ENCODE peak calls at places on chromosomes 2 and 18, in seven cellular contexts. One of them, this sample, is unnamed.

GRCh38 chr2:171347158-171347557 is 86.6 kb downstream of the METTL8 start:
- DNase-seq in thoracic aorta: no peak
- DNase-seq in heart left ventricle: no peak
- DNase-seq in CD8-positive, alpha-beta memory T cell: no peak
- DNase-seq in HCT116: no peak
- DNase-seq in PC-3: no peak
- DNase-seq in CD8-positive, alpha-beta T cell: no peak
- DNase-seq in this sample: no peak

GRCh38 chr2:241780939-241781569 is 4.4 kb downstream of the GAL3ST2 start:
- DNase-seq in thoracic aorta: no peak
- DNase-seq in CD8-positive, alpha-beta memory T cell: no peak
- DNase-seq in PC-3: no peak
- DNase-seq in CD8-positive, alpha-beta T cell: no peak
- DNase-seq in heart left ventricle: no peak
- DNase-seq in HCT116: no peak
- DNase-seq in this sample: no peak

GRCh38 chr2:143489135-143489534 is 359.9 kb downstream of the ARHGAP15 start:
- DNase-seq in heart left ventricle: no peak
- DNase-seq in thoracic aorta: no peak
- DNase-seq in HCT116: no peak
- DNase-seq in CD8-positive, alpha-beta memory T cell: no peak
- DNase-seq in CD8-positive, alpha-beta T cell: no peak
- DNase-seq in PC-3: peak
- DNase-seq in this sample: no peak

GRCh38 chr2:9638532-9638931 is 7.7 kb upstream of the YWHAQ start:
- DNase-seq in CD8-positive, alpha-beta memory T cell: no peak
- DNase-seq in PC-3: peak
- DNase-seq in HCT116: peak
- DNase-seq in heart left ventricle: peak
- DNase-seq in CD8-positive, alpha-beta T cell: no peak
- DNase-seq in thoracic aorta: no peak
- DNase-seq in this sample: no peak

GRCh38 chr2:240919161-240919781 is 13.1 kb downstream of the CROCC2 start:
- DNase-seq in heart left ventricle: peak
- DNase-seq in CD8-positive, alpha-beta memory T cell: no peak
- DNase-seq in thoracic aorta: no peak
- DNase-seq in PC-3: no peak
- DNase-seq in CD8-positive, alpha-beta T cell: no peak
- DNase-seq in HCT116: no peak
- DNase-seq in this sample: peak

GRCh38 chr2:38856165-38856564 is 19.6 kb downstream of the DHX57 start:
- DNase-seq in HCT116: no peak
- DNase-seq in PC-3: peak
- DNase-seq in CD8-positive, alpha-beta T cell: no peak
- DNase-seq in CD8-positive, alpha-beta memory T cell: no peak
- DNase-seq in heart left ventricle: no peak
- DNase-seq in thoracic aorta: no peak
- DNase-seq in this sample: no peak

GRCh38 chr2:137348301-137348700 is 583.0 kb downstream of the THSD7B start:
- DNase-seq in HCT116: no peak
- DNase-seq in thoracic aorta: no peak
- DNase-seq in CD8-positive, alpha-beta memory T cell: no peak
- DNase-seq in heart left ventricle: no peak
- DNase-seq in PC-3: no peak
- DNase-seq in CD8-positive, alpha-beta T cell: no peak
- DNase-seq in this sample: no peak

GRCh38 chr2:149598014-149598395 is 10.4 kb upstream of the MMADHC start:
- DNase-seq in CD8-positive, alpha-beta memory T cell: no peak
- DNase-seq in heart left ventricle: no peak
- DNase-seq in PC-3: no peak
- DNase-seq in CD8-positive, alpha-beta T cell: no peak
- DNase-seq in HCT116: no peak
- DNase-seq in thoracic aorta: no peak
- DNase-seq in this sample: no peak

GRCh38 chr18:35022430-35023001 is 18.7 kb upstream of the MAPRE2 start:
- DNase-seq in CD8-positive, alpha-beta T cell: no peak
- DNase-seq in thoracic aorta: no peak
- DNase-seq in HCT116: no peak
- DNase-seq in CD8-positive, alpha-beta memory T cell: no peak
- DNase-seq in PC-3: no peak
- DNase-seq in heart left ventricle: no peak
- DNase-seq in this sample: no peak

DNA sequence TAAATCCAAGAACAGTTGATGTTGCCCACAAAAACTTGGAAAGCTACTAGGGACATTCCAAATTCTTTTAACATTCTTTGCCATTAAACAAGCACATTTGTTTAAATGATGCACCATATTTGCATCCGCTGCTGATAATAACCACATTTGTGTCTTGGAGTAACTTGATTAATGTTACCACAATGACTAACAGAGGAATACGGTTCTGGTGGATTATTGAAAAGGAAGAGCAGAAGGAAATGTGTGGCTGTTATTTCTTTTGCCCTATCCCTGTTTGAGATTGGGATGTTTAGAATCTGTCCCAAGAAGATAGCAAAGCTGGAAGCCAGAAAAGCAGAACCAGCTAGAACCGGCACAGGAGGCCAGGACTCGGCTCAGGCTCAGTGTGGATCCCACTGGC is 39.2 kb upstream of the RASGRP3 start:
- DNase-seq in heart left ventricle: no peak
- DNase-seq in HCT116: no peak
- DNase-seq in CD8-positive, alpha-beta memory T cell: no peak
- DNase-seq in CD8-positive, alpha-beta T cell: no peak
- DNase-seq in thoracic aorta: no peak
- DNase-seq in PC-3: peak
- DNase-seq in this sample: no peak
- H3K27ac ChIP-seq in heart left ventricle: peak
- H3K27ac ChIP-seq in HCT116: no peak
- H3K27ac ChIP-seq in CD8-positive, alpha-beta memory T cell: no peak
- H3K27ac ChIP-seq in CD8-positive, alpha-beta T cell: no peak
- H3K27ac ChIP-seq in thoracic aorta: peak
- H3K27ac ChIP-seq in PC-3: peak
- H3K27ac ChIP-seq in this sample: peak

GRCh38 chr18:78927156-78927555 is 52.5 kb upstream of the SALL3 start:
- DNase-seq in heart left ventricle: no peak
- DNase-seq in CD8-positive, alpha-beta T cell: no peak
- DNase-seq in PC-3: no peak
- DNase-seq in HCT116: no peak
- DNase-seq in CD8-positive, alpha-beta memory T cell: no peak
- DNase-seq in thoracic aorta: no peak
- DNase-seq in this sample: no peak
- H3K27ac ChIP-seq in heart left ventricle: no peak
- H3K27ac ChIP-seq in CD8-positive, alpha-beta T cell: no peak
- H3K27ac ChIP-seq in PC-3: no peak
- H3K27ac ChIP-seq in HCT116: no peak
- H3K27ac ChIP-seq in CD8-positive, alpha-beta memory T cell: no peak
- H3K27ac ChIP-seq in thoracic aorta: no peak
- H3K27ac ChIP-seq in this sample: no peak

DNA sequence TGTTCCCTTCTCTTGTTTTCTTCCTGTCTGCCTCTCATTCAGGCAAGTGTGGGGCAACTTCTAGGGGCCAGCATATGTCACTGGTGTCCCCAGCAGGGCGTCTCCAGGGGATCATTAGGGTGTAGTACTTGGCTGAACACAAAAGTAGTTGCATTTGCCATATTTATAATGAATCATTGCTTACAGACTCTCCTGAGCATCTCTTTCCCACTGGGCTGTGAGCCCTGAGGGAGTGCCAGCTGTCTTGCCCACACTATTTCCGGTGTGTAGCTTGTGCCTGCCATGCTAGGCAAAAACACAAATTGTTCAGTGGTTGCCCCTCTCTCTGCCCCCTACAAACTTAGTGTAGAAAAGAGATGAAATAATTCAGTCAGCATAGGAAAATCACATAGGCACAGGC is 40.8 kb upstream of the SCLY start:
- DNase-seq in PC-3: peak
- DNase-seq in CD8-positive, alpha-beta memory T cell: no peak
- DNase-seq in CD8-positive, alpha-beta T cell: no peak
- DNase-seq in thoracic aorta: no peak
- DNase-seq in HCT116: no peak
- DNase-seq in heart left ventricle: no peak
- DNase-seq in this sample: no peak
- H3K27ac ChIP-seq in PC-3: no peak
- H3K27ac ChIP-seq in CD8-positive, alpha-beta memory T cell: no peak
- H3K27ac ChIP-seq in CD8-positive, alpha-beta T cell: no peak
- H3K27ac ChIP-seq in thoracic aorta: no peak
- H3K27ac ChIP-seq in HCT116: no peak
- H3K27ac ChIP-seq in heart left ventricle: no peak
- H3K27ac ChIP-seq in this sample: no peak

DNA sequence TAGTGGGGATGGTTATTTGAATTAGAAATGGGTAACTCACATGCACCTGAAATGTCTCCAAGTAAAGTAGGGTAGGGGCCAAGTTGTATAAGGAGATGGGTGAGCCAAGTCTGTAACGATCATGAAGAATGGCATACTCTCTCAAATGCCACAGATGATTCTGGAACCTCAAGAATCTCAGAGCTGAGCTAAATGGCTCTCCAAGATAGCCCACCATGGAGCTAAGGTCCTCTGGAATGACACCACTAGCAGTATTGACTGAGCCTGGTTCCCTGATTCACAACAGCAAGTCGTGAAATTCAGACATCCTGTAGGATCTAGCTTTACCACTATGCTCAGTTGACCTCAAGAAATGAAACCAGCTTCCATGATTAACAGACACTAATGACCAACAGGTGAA is 115.9 kb upstream of the EPAS1 start:
- DNase-seq in CD8-positive, alpha-beta T cell: no peak
- DNase-seq in thoracic aorta: no peak
- DNase-seq in CD8-positive, alpha-beta memory T cell: no peak
- DNase-seq in PC-3: no peak
- DNase-seq in HCT116: no peak
- DNase-seq in heart left ventricle: no peak
- DNase-seq in this sample: no peak
- H3K27ac ChIP-seq in CD8-positive, alpha-beta T cell: no peak
- H3K27ac ChIP-seq in thoracic aorta: no peak
- H3K27ac ChIP-seq in CD8-positive, alpha-beta memory T cell: no peak
- H3K27ac ChIP-seq in PC-3: no peak
- H3K27ac ChIP-seq in HCT116: no peak
- H3K27ac ChIP-seq in heart left ventricle: peak
- H3K27ac ChIP-seq in this sample: no peak

This sample was measured in coronary artery.